ENCODE peak calls at places on chromosomes 1 and 21, in four cellular contexts. A is GM12878, R is SK-N-SH, T is HepG2. Y is an unnamed sample.

GRCh38 chr1:224266105-224266935 is 63.7 kb downstream of the NVL start:
- DNase-seq in A (peak; percentile 38), R (no peak), T (no peak), Y (no peak)

GRCh38 chr1:20405893-20406604 is 80.0 kb downstream of the CAMK2N1 start:
- DNase-seq in A (no peak), R (no peak), T (no peak), Y (no peak)

GRCh38 chr1:63779338-63779819 is 5.6 kb downstream of the ROR1 start:
- DNase-seq in A (no peak), R (no peak), T (no peak), Y (no peak)

GRCh38 chr1:93769767-93770166 is 88.1 kb upstream of the BCAR3 start:
- DNase-seq in A (no peak), R (no peak), T (no peak), Y (no peak)

GRCh38 chr1:234943801-234944402 is 184.7 kb downstream of the TOMM20 start:
- DNase-seq in A (no peak), R (no peak), T (no peak), Y (no peak)

GRCh38 chr1:65147424-65148177 is 402 bp upstream of the AK4 start:
- DNase-seq in A (no peak), R (peak; percentile 83), T (no peak), Y (peak; percentile 73)

GRCh38 chr1:213110349-213111300 is 59.6 kb downstream of the RPS6KC1 start:
- DNase-seq in A (peak; percentile 41), R (no peak), T (no peak), Y (no peak)

GRCh38 chr1:78333426-78334012 is 157.3 kb upstream of the PTGFR start:
- DNase-seq in A (no peak), R (no peak), T (peak; percentile 16), Y (no peak)

GRCh38 chr1:172833956-172834355 is 175.1 kb downstream of the FASLG start:
- DNase-seq in A (no peak), R (no peak), T (no peak), Y (no peak)

GRCh38 chr1:14732726-14733052 is 134.2 kb downstream of the KAZN start:
- DNase-seq in A (no peak), R (no peak), T (no peak), Y (no peak)

GRCh38 chr21:33069994-33070811 is at the start of gene OLIG1:
- DNase-seq in A (no peak), R (peak; percentile 48), T (no peak), Y (no peak)

GRCh38 chr1:172662464-172663109 is 3.7 kb downstream of the FASLG start:
- DNase-seq in A (peak; percentile 55), R (peak; percentile 43), T (no peak), Y (peak; percentile 63)

GRCh38 chr1:15196807-15197530 is 43.4 kb downstream of the TMEM51 start:
- DNase-seq in A (no peak), R (peak; percentile 41), T (no peak), Y (no peak)

GRCh38 chr1:56439610-56440264 is 139.6 kb downstream of the PLPP3 start:
- DNase-seq in A (no peak), R (no peak), T (no peak), Y (no peak)

GRCh38 chr21:46323227-46323709 is 402 bp downstream of the C21orf58 start:
- DNase-seq in A (no peak), R (no peak), T (no peak), Y (no peak)

GRCh38 chr1:161738627-161739287 is 10.8 kb upstream of the DUSP12 start:
- DNase-seq in A (peak; percentile 93), R (peak; percentile 9), T (peak; percentile 35), Y (peak; percentile 88)
- TF ChIP-seq TAF1 in A (no peak), R (no peak), T (no peak), Y (no peak)

GRCh38 chr1:17273096-17273495 is 24.2 kb downstream of the PADI3 start:
- DNase-seq in A (no peak), R (no peak), T (no peak), Y (no peak)

GRCh38 chr1:17270891-17271765 is 22.2 kb downstream of the PADI3 start:
- DNase-seq in A (no peak), R (no peak), T (no peak), Y (no peak)

GRCh38 chr1:17272066-17272465 is 23.2 kb downstream of the PADI3 start:
- DNase-seq in A (no peak), R (no peak), T (no peak), Y (no peak)

GRCh38 chr1:17274186-17275170 is 25.6 kb downstream of the PADI3 start:
- DNase-seq in A (peak; percentile 11), R (peak; percentile 76), T (peak; percentile 24), Y (peak; percentile 88)

DNA sequence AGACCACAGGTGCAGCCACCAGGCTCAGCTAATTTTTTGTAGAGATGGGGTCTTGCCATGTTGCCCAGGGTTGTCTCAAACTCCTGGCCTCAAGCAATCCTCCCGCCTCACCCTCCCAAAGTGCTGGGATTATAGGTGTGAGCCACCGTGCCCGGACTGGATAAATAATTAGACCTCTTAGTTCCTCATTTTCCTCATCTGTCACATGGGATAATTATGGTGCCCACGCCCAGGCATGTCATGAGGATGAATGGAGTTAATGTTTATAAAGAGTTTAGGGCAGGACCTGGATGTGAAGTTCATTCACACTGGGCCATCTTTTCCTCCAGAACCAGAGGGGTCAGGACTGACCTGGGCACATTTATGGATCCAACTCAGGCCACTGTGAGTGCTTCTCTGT is 23.7 kb downstream of the PADI3 start:
- DNase-seq in A (no peak), R (no peak), T (no peak), Y (no peak)
- TF ChIP-seq REST in A (no peak), R (no peak), T (no peak), Y (no peak)

DNA sequence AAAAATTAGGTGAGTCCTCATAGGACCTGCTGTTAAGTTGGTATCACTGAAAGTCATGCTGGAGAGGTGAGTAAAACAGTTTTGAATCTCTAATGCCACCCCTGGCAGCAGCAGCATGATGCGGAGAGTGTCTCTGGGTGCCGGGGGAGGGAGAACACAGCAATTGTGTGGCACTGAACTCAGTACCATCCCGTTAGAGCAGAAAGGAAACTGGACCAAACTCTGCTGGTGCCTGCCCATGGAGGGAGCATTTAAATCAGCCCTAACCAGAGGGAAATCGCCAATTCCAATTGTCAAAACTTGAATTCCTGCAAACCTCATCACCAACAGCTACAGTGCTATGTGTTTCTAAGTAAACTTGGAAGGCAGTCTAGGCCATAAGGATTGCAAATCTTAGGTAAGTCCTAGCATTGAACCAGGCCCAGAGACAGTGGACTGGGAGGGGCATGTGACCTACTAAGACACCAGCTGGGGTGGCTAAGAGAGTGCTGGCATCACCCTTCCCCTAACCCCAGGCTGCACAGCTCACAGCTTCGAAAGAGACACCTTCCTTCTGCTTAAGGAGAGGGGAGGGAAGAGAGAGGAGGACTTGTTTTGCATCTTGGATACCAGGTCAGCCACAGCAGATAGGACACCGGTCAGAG is 30.0 kb downstream of the CD53 start:
- DNase-seq in A (no peak), R (no peak), T (no peak), Y (no peak)
- H3K36me3 ChIP-seq in A (peaks cover 6% of the 10 kb centered on the region), R (no peaks in the 10 kb centered on the region), T (no peaks in the 10 kb centered on the region), Y (peaks cover 7% of the 10 kb centered on the region)

GRCh38 chr1:44714944-44715571 is 15.9 kb downstream of the RNU5D-1 start:
- DNase-seq in A (peak; percentile 71), R (peak; percentile 83), T (peak; percentile 72), Y (peak; percentile 86)
- TF ChIP-seq TAF1 in A (no peak), R (no peak), T (no peak), Y (no peak)